ENCODE peak calls at places on chromosomes 2 and 18, in four cellular contexts. O, S, I and X are unnamed samples.

GRCh38 chr2:234476766-234477165 is 20.1 kb downstream of the ARL4C start:
- DNase-seq in O (no peak), I (no peak), S (no peak), X (no peak)

GRCh38 chr2:222738312-222738711 is 66.9 kb downstream of the MOGAT1 start:
- DNase-seq in I (no peak), S (no peak), O (no peak), X (no peak)

GRCh38 chr2:85413592-85414421 is 3.6 kb upstream of the CAPG start:
- DNase-seq in O (peak; percentile 80), S (peak; percentile 76), I (no peak), X (peak; percentile 81)

GRCh38 chr2:17593841-17594482 is 53.5 kb downstream of the VSNL1 start:
- DNase-seq in I (no peak), O (no peak), S (no peak), X (no peak)

GRCh38 chr2:172578860-172579512 is 23.1 kb downstream of the PDK1 start:
- DNase-seq in S (no peak), I (no peak), O (no peak), X (no peak)

GRCh38 chr18:48374423-48375149 is 34.6 kb downstream of the ZBTB7C start:
- DNase-seq in S (no peak), I (no peak), O (no peak), X (no peak)

GRCh38 chr2:238655131-238655860 is 192.6 kb upstream of the TWIST2 start:
- DNase-seq in S (no peak), O (peak; percentile 62), I (no peak), X (no peak)

GRCh38 chr2:219772103-219772502 is 144.7 kb downstream of the SLC4A3 start:
- DNase-seq in I (no peak), S (no peak), O (no peak), X (no peak)

GRCh38 chr18:63365909-63366269 is 1.1 kb downstream of the KDSR start:
- DNase-seq in S (peak; percentile 42), O (peak; percentile 31), I (no peak), X (no peak)

GRCh38 chr18:574456-575228 is 5.5 kb upstream of the CETN1 start:
- DNase-seq in I (no peak), O (no peak), S (no peak), X (no peak)

GRCh38 chr2:239763433-239764097 is 261.6 kb downstream of the NDUFA10 start:
- DNase-seq in O (no peak), S (peak; percentile 13), I (no peak), X (no peak)

GRCh38 chr2:75324716-75325291 is 125.5 kb upstream of the TACR1 start:
- DNase-seq in O (no peak), S (no peak), I (no peak), X (no peak)

GRCh38 chr2:197810023-197810422 is 5.6 kb downstream of the PLCL1 start:
- DNase-seq in I (no peak), S (no peak), O (no peak), X (no peak)

GRCh38 chr2:182862003-182862402 is 4.4 kb downstream of the FRZB start:
- DNase-seq in S (no peak), I (no peak), O (no peak), X (peak; percentile 22)

GRCh38 chr2:230983566-230983965 is 12.4 kb upstream of the SPATA3 start:
- DNase-seq in I (no peak), S (no peak), O (no peak), X (no peak)

GRCh38 chr2:219272351-219272750 is 6.8 kb upstream of the DNAJB2 start:
- DNase-seq in S (no peak), O (no peak), I (no peak), X (no peak)

GRCh38 chr2:225037374-225038075 is 4.7 kb downstream of the DOCK10 start:
- DNase-seq in I (no peak), S (no peak), O (no peak), X (no peak)

GRCh38 chr2:120313695-120314615 is 32.0 kb upstream of the INHBB start:
- DNase-seq in S (no peak), I (no peak), O (peak; percentile 22), X (peak; percentile 27)

GRCh38 chr2:17644997-17645715 is 104.7 kb downstream of the VSNL1 start:
- DNase-seq in O (peak; percentile 78), I (no peak), S (peak; percentile 62), X (no peak)

GRCh38 chr2:189363559-189363958 is 77.7 kb upstream of the WDR75 start:
- DNase-seq in S (peak; percentile 86), I (no peak), O (peak; percentile 76), X (no peak)

GRCh38 chr2:17355608-17356329 is 162.5 kb downstream of the RAD51AP2 start:
- DNase-seq in O (no peak), S (no peak), I (no peak), X (no peak)

GRCh38 chr2:220513573-220514288 is 886.3 kb downstream of the SLC4A3 start:
- DNase-seq in O (peak; percentile 31), S (peak; percentile 70), I (no peak), X (no peak)

GRCh38 chr18:23970161-23971153 is 44.1 kb upstream of the TTC39C start:
- DNase-seq in I (no peak), O (no peak), S (no peak), X (no peak)

GRCh38 chr2:37322368-37322767 is 2.3 kb downstream of the PRKD3 start:
- DNase-seq in S (peak; percentile 31), I (no peak), O (peak; percentile 21), X (no peak)

GRCh38 chr2:151357359-151357758 is at the start of gene TNFAIP6:
- DNase-seq in O (peak; percentile 94), I (no peak), S (peak; percentile 90), X (no peak)

GRCh38 chr18:23384778-23385736 is 68.0 kb upstream of the RIOK3 start:
- DNase-seq in O (no peak), S (no peak), I (no peak), X (no peak)

GRCh38 chr2:160242863-160243552 is 42.9 kb upstream of the ITGB6 start:
- DNase-seq in S (no peak), I (no peak), O (no peak), X (no peak)

GRCh38 chr2:32904711-32905110 is 42.0 kb upstream of the LTBP1 start:
- DNase-seq in O (no peak), I (no peak), S (no peak), X (no peak)

GRCh38 chr2:106864051-106864450 is 21.9 kb downstream of the ST6GAL2 start:
- DNase-seq in O (no peak), S (no peak), I (no peak), X (no peak)

GRCh38 chr2:174699993-174700766 is 64.1 kb downstream of the CHRNA1 start:
- DNase-seq in S (peak; percentile 64), I (no peak), O (peak; percentile 74), X (no peak)

GRCh38 chr2:149902104-149902503 is 314.5 kb upstream of the MMADHC start:
- DNase-seq in O (peak; percentile 23), I (no peak), S (peak; percentile 23), X (peak; percentile 17)

GRCh38 chr2:150978053-150978452 is 283.6 kb downstream of the RBM43 start:
- DNase-seq in S (no peak), O (no peak), I (no peak), X (no peak)

GRCh38 chr18:57743008-57743407 is 60.1 kb downstream of the ATP8B1 start:
- DNase-seq in O (peak; percentile 75), S (peak; percentile 69), I (no peak), X (no peak)

GRCh38 chr2:241812730-241813079 is 3.7 kb downstream of the NEU4 start:
- DNase-seq in I (peak; percentile 11), O (no peak), S (no peak), X (peak; percentile 11)

GRCh38 chr2:149885468-149885867 is 297.9 kb upstream of the MMADHC start:
- DNase-seq in I (no peak), S (peak; percentile 12), O (peak; percentile 36), X (no peak)

GRCh38 chr2:85847051-85847588 is 41.7 kb downstream of the ST3GAL5 start:
- DNase-seq in O (no peak), I (no peak), S (no peak), X (no peak)